ENCODE peak calls at places on chromosomes 16 and 17, in nine cellular contexts. One of them, this sample, is unnamed.

GRCh38 chr16:13305019-13305755 is 403.8 kb downstream of the SHISA9 start:
- DNase-seq in Calu3: no peak
- DNase-seq in hippocampal formation: no peak
- DNase-seq in foreskin fibroblast: peak; percentile 24
- DNase-seq in progenitor cell of endocrine pancreas: no peak
- DNase-seq in esophagus squamous epithelium: no peak
- DNase-seq in cardiac muscle cell: no peak
- DNase-seq in C1 segment of cervical spinal cord: no peak
- DNase-seq in amniotic stem cell: no peak
- DNase-seq in this sample: no peak

GRCh38 chr16:53501216-53501859 is 1.7 kb downstream of the AKTIP start:
- DNase-seq in Calu3: no peak
- DNase-seq in hippocampal formation: no peak
- DNase-seq in foreskin fibroblast: no peak
- DNase-seq in progenitor cell of endocrine pancreas: no peak
- DNase-seq in esophagus squamous epithelium: no peak
- DNase-seq in cardiac muscle cell: no peak
- DNase-seq in C1 segment of cervical spinal cord: no peak
- DNase-seq in amniotic stem cell: no peak
- DNase-seq in this sample: no peak

GRCh38 chr17:78998311-78999055 is 11.1 kb downstream of the CANT1 start:
- DNase-seq in Calu3: peak; percentile 62
- DNase-seq in hippocampal formation: no peak
- DNase-seq in foreskin fibroblast: no peak
- DNase-seq in progenitor cell of endocrine pancreas: no peak
- DNase-seq in esophagus squamous epithelium: no peak
- DNase-seq in cardiac muscle cell: peak; percentile 14
- DNase-seq in C1 segment of cervical spinal cord: no peak
- DNase-seq in amniotic stem cell: no peak
- DNase-seq in this sample: no peak

GRCh38 chr17:72411124-72411563 is 290.3 kb downstream of the SOX9 start:
- DNase-seq in Calu3: peak; percentile 75
- DNase-seq in hippocampal formation: no peak
- DNase-seq in foreskin fibroblast: no peak
- DNase-seq in progenitor cell of endocrine pancreas: no peak
- DNase-seq in esophagus squamous epithelium: no peak
- DNase-seq in cardiac muscle cell: no peak
- DNase-seq in C1 segment of cervical spinal cord: no peak
- DNase-seq in amniotic stem cell: no peak
- DNase-seq in this sample: no peak

GRCh38 chr17:27593857-27594255 is 37.1 kb upstream of the LGALS9 start:
- DNase-seq in Calu3: no peak
- DNase-seq in hippocampal formation: no peak
- DNase-seq in foreskin fibroblast: no peak
- DNase-seq in progenitor cell of endocrine pancreas: no peak
- DNase-seq in esophagus squamous epithelium: no peak
- DNase-seq in cardiac muscle cell: no peak
- DNase-seq in C1 segment of cervical spinal cord: no peak
- DNase-seq in amniotic stem cell: no peak
- DNase-seq in this sample: no peak

GRCh38 chr17:6244796-6245195 is 174.6 kb downstream of the WSCD1 start:
- DNase-seq in Calu3: no peak
- DNase-seq in hippocampal formation: no peak
- DNase-seq in foreskin fibroblast: no peak
- DNase-seq in progenitor cell of endocrine pancreas: no peak
- DNase-seq in esophagus squamous epithelium: no peak
- DNase-seq in cardiac muscle cell: no peak
- DNase-seq in C1 segment of cervical spinal cord: no peak
- DNase-seq in amniotic stem cell: no peak
- DNase-seq in this sample: no peak

GRCh38 chr17:46950997-46951621 is 27.9 kb downstream of the RPRML start:
- DNase-seq in Calu3: no peak
- DNase-seq in hippocampal formation: no peak
- DNase-seq in foreskin fibroblast: no peak
- DNase-seq in progenitor cell of endocrine pancreas: no peak
- DNase-seq in esophagus squamous epithelium: no peak
- DNase-seq in cardiac muscle cell: peak; percentile 8
- DNase-seq in C1 segment of cervical spinal cord: no peak
- DNase-seq in amniotic stem cell: no peak
- DNase-seq in this sample: no peak

GRCh38 chr17:29753845-29754439 is 131.2 kb upstream of the CORO6 start:
- DNase-seq in Calu3: no peak
- DNase-seq in hippocampal formation: no peak
- DNase-seq in foreskin fibroblast: no peak
- DNase-seq in progenitor cell of endocrine pancreas: no peak
- DNase-seq in esophagus squamous epithelium: no peak
- DNase-seq in cardiac muscle cell: no peak
- DNase-seq in C1 segment of cervical spinal cord: no peak
- DNase-seq in amniotic stem cell: no peak
- DNase-seq in this sample: no peak

GRCh38 chr17:2102931-2103398 is 48.1 kb downstream of the HIC1 start:
- DNase-seq in Calu3: no peak
- DNase-seq in hippocampal formation: no peak
- DNase-seq in foreskin fibroblast: peak; percentile 59
- DNase-seq in progenitor cell of endocrine pancreas: no peak
- DNase-seq in esophagus squamous epithelium: no peak
- DNase-seq in cardiac muscle cell: peak; percentile 65
- DNase-seq in C1 segment of cervical spinal cord: no peak
- DNase-seq in amniotic stem cell: peak; percentile 44
- DNase-seq in this sample: no peak

GRCh38 chr17:77495575-77495974 is 354.8 kb downstream of the SEC14L1 start:
- DNase-seq in Calu3: no peak
- DNase-seq in hippocampal formation: no peak
- DNase-seq in foreskin fibroblast: no peak
- DNase-seq in progenitor cell of endocrine pancreas: no peak
- DNase-seq in esophagus squamous epithelium: no peak
- DNase-seq in cardiac muscle cell: no peak
- DNase-seq in C1 segment of cervical spinal cord: no peak
- DNase-seq in amniotic stem cell: no peak
- DNase-seq in this sample: no peak

GRCh38 chr16:74049027-74049426 is 247.6 kb upstream of the PSMD7 start:
- DNase-seq in Calu3: no peak
- DNase-seq in hippocampal formation: no peak
- DNase-seq in foreskin fibroblast: no peak
- DNase-seq in progenitor cell of endocrine pancreas: no peak
- DNase-seq in esophagus squamous epithelium: no peak
- DNase-seq in cardiac muscle cell: no peak
- DNase-seq in C1 segment of cervical spinal cord: no peak
- DNase-seq in amniotic stem cell: no peak
- DNase-seq in this sample: no peak

GRCh38 chr16:80583466-80583865 is 42.7 kb downstream of the DYNLRB2 start:
- DNase-seq in Calu3: no peak
- DNase-seq in hippocampal formation: no peak
- DNase-seq in foreskin fibroblast: peak; percentile 83
- DNase-seq in progenitor cell of endocrine pancreas: no peak
- DNase-seq in esophagus squamous epithelium: no peak
- DNase-seq in cardiac muscle cell: peak; percentile 59
- DNase-seq in C1 segment of cervical spinal cord: no peak
- DNase-seq in amniotic stem cell: no peak
- DNase-seq in this sample: no peak

GRCh38 chr16:25140459-25140858 is 28.9 kb downstream of the LCMT1 start:
- DNase-seq in Calu3: no peak
- DNase-seq in hippocampal formation: no peak
- DNase-seq in foreskin fibroblast: no peak
- DNase-seq in progenitor cell of endocrine pancreas: no peak
- DNase-seq in esophagus squamous epithelium: no peak
- DNase-seq in cardiac muscle cell: no peak
- DNase-seq in C1 segment of cervical spinal cord: no peak
- DNase-seq in amniotic stem cell: no peak
- DNase-seq in this sample: no peak

GRCh38 chr17:44444735-44445105 is 55.3 kb upstream of the ITGA2B start:
- DNase-seq in Calu3: no peak
- DNase-seq in hippocampal formation: no peak
- DNase-seq in foreskin fibroblast: peak; percentile 12
- DNase-seq in progenitor cell of endocrine pancreas: no peak
- DNase-seq in esophagus squamous epithelium: no peak
- DNase-seq in cardiac muscle cell: peak; percentile 43
- DNase-seq in C1 segment of cervical spinal cord: no peak
- DNase-seq in amniotic stem cell: no peak
- DNase-seq in this sample: no peak

GRCh38 chr17:77404812-77405581 is 264.2 kb downstream of the SEC14L1 start:
- DNase-seq in Calu3: peak; percentile 48
- DNase-seq in hippocampal formation: no peak
- DNase-seq in foreskin fibroblast: peak; percentile 83
- DNase-seq in progenitor cell of endocrine pancreas: no peak
- DNase-seq in esophagus squamous epithelium: no peak
- DNase-seq in cardiac muscle cell: peak; percentile 68
- DNase-seq in C1 segment of cervical spinal cord: no peak
- DNase-seq in amniotic stem cell: no peak
- DNase-seq in this sample: peak; percentile 72

GRCh38 chr17:19369846-19370492 is 7.4 kb upstream of the B9D1 start:
- DNase-seq in Calu3: no peak
- DNase-seq in hippocampal formation: no peak
- DNase-seq in foreskin fibroblast: no peak
- DNase-seq in progenitor cell of endocrine pancreas: no peak
- DNase-seq in esophagus squamous epithelium: no peak
- DNase-seq in cardiac muscle cell: no peak
- DNase-seq in C1 segment of cervical spinal cord: no peak
- DNase-seq in amniotic stem cell: no peak
- DNase-seq in this sample: no peak

GRCh38 chr17:36674278-36674650 is 72.9 kb downstream of the MRM1 start:
- DNase-seq in Calu3: no peak
- DNase-seq in hippocampal formation: no peak
- DNase-seq in foreskin fibroblast: no peak
- DNase-seq in progenitor cell of endocrine pancreas: no peak
- DNase-seq in esophagus squamous epithelium: no peak
- DNase-seq in cardiac muscle cell: no peak
- DNase-seq in C1 segment of cervical spinal cord: no peak
- DNase-seq in amniotic stem cell: no peak
- DNase-seq in this sample: peak; percentile 89

GRCh38 chr17:21678451-21679081 is 13.8 kb upstream of the KCNJ18 start:
- DNase-seq in Calu3: no peak
- DNase-seq in hippocampal formation: no peak
- DNase-seq in foreskin fibroblast: no peak
- DNase-seq in progenitor cell of endocrine pancreas: no peak
- DNase-seq in esophagus squamous epithelium: no peak
- DNase-seq in cardiac muscle cell: no peak
- DNase-seq in C1 segment of cervical spinal cord: no peak
- DNase-seq in amniotic stem cell: no peak
- DNase-seq in this sample: no peak

GRCh38 chr16:16048904-16049582 is 99.6 kb downstream of the ABCC1 start:
- DNase-seq in Calu3: no peak
- DNase-seq in hippocampal formation: no peak
- DNase-seq in foreskin fibroblast: no peak
- DNase-seq in progenitor cell of endocrine pancreas: no peak
- DNase-seq in esophagus squamous epithelium: no peak
- DNase-seq in cardiac muscle cell: no peak
- DNase-seq in C1 segment of cervical spinal cord: no peak
- DNase-seq in amniotic stem cell: no peak
- DNase-seq in this sample: no peak